ENCODE peak calls at places on chromosomes 2 and 18, in five cellular contexts. K is mesenchymal stem cell, S is IMR-90, Q is mesendoderm, B is H1. G is an unnamed sample.

GRCh38 chr2:164542584-164543021 is 78.7 kb downstream of the GRB14 start:
- DNase-seq in K (peak; percentile 42), S (peak; percentile 15), Q (no peak), B (no peak), G (no peak)

GRCh38 chr2:114218368-114218767 is 224.1 kb upstream of the DPP10 start:
- DNase-seq in K (no peak), S (no peak), Q (peak; percentile 31), B (no peak), G (no peak)

GRCh38 chr2:45570671-45571334 is 40.3 kb downstream of the SRBD1 start:
- DNase-seq in K (peak; percentile 56), S (peak; percentile 32), Q (peak; percentile 39), B (peak; percentile 2), G (no peak)

GRCh38 chr2:148817210-148817708 is 57.8 kb upstream of the KIF5C start:
- DNase-seq in K (peak; percentile 31), S (no peak), Q (no peak), B (no peak), G (no peak)

GRCh38 chr18:33875029-33875428 is 297.0 kb downstream of the ASXL3 start:
- DNase-seq in K (no peak), S (no peak), Q (no peak), B (no peak), G (no peak)

GRCh38 chr2:10709290-10709939 is 12.0 kb upstream of the ATP6V1C2 start:
- DNase-seq in K (no peak), S (no peak), Q (peak; percentile 83), B (peak; percentile 41), G (no peak)

GRCh38 chr2:239768031-239768800 is 256.9 kb downstream of the NDUFA10 start:
- DNase-seq in K (no peak), S (no peak), Q (no peak), B (no peak), G (no peak)

GRCh38 chr2:44817673-44818335 is 123.7 kb upstream of the SIX3 start:
- DNase-seq in K (no peak), S (no peak), Q (no peak), B (no peak), G (no peak)

GRCh38 chr2:207869784-207870778 is 100.4 kb upstream of the FZD5 start:
- DNase-seq in K (peak; percentile 63), S (peak; percentile 83), Q (no peak), B (no peak), G (no peak)

GRCh38 chr18:44229693-44230108 is 451.0 kb upstream of the SETBP1 start:
- DNase-seq in K (peak; percentile 3), S (peak; percentile 1), Q (no peak), B (no peak), G (no peak)

GRCh38 chr18:12308386-12309100 is 502 bp downstream of the TUBB6 start:
- DNase-seq in K (peak; percentile 92), S (peak; percentile 88), Q (peak; percentile 78), B (no peak), G (peak; percentile 63)

GRCh38 chr2:100136310-100136709 is 6.1 kb downstream of the AFF3 start:
- DNase-seq in K (no peak), S (no peak), Q (no peak), B (no peak), G (no peak)

GRCh38 chr18:8890957-8891464 is 185.7 kb downstream of the MTCL1 start:
- DNase-seq in K (peak; percentile 94), S (peak; percentile 97), Q (peak; percentile 99), B (peak; percentile 60), G (peak; percentile 56)

GRCh38 chr2:13056259-13056843 is 339.6 kb downstream of the TRIB2 start:
- DNase-seq in K (peak; percentile 12), S (peak; percentile 7), Q (peak; percentile 11), B (no peak), G (no peak)

GRCh38 chr2:236662231-236663160 is 92.9 kb downstream of the ACKR3 start:
- DNase-seq in K (no peak), S (no peak), Q (no peak), B (no peak), G (no peak)

GRCh38 chr2:58045580-58046334 is 849 bp upstream of the VRK2 start:
- DNase-seq in K (no peak), S (no peak), Q (no peak), B (no peak), G (no peak)

GRCh38 chr2:140601342-140601741 is 1529.5 kb downstream of the LRP1B start:
- DNase-seq in K (no peak), S (no peak), Q (no peak), B (no peak), G (no peak)

GRCh38 chr2:183264890-183265535 is 140.8 kb downstream of the NUP35 start:
- DNase-seq in K (no peak), S (no peak), Q (no peak), B (no peak), G (no peak)

GRCh38 chr2:100137877-100138570 is 4.4 kb downstream of the AFF3 start:
- DNase-seq in K (no peak), S (no peak), Q (no peak), B (no peak), G (no peak)

GRCh38 chr2:12424820-12425219 is 291.9 kb upstream of the TRIB2 start:
- DNase-seq in K (no peak), S (peak; percentile 58), Q (no peak), B (no peak), G (no peak)

GRCh38 chr2:19355416-19355821 is 3.0 kb downstream of the OSR1 start:
- DNase-seq in K (no peak), S (peak; percentile 35), Q (no peak), B (no peak), G (no peak)

GRCh38 chr2:239223029-239223329 is 177.8 kb downstream of the HDAC4 start:
- DNase-seq in K (peak; percentile 84), S (peak; percentile 78), Q (no peak), B (no peak), G (no peak)

GRCh38 chr2:39188958-39189499 is 54.7 kb downstream of the CDKL4 start:
- DNase-seq in K (no peak), S (no peak), Q (no peak), B (no peak), G (no peak)

GRCh38 chr2:173079968-173080860 is 4.6 kb downstream of the MAP3K20 start:
- DNase-seq in K (peak; percentile 91), S (peak; percentile 97), Q (no peak), B (no peak), G (no peak)

GRCh38 chr2:219701847-219702634 is 74.6 kb downstream of the SLC4A3 start:
- DNase-seq in K (peak; percentile 27), S (peak; percentile 56), Q (peak; percentile 64), B (no peak), G (no peak)

GRCh38 chr2:20021405-20022009 is 9.0 kb upstream of the MATN3 start:
- DNase-seq in K (no peak), S (no peak), Q (no peak), B (no peak), G (no peak)

GRCh38 chr2:120403676-120404075 is 57.7 kb downstream of the INHBB start:
- DNase-seq in K (no peak), S (no peak), Q (no peak), B (no peak), G (no peak)

GRCh38 chr18:4040391-4041172 is 414.5 kb downstream of the DLGAP1 start:
- DNase-seq in K (no peak), S (no peak), Q (no peak), B (no peak), G (no peak)

GRCh38 chr18:57775937-57776336 is 27.2 kb downstream of the ATP8B1 start:
- DNase-seq in K (no peak), S (peak; percentile 53), Q (no peak), B (no peak), G (no peak)

GRCh38 chr18:61502472-61502871 is 169.2 kb downstream of the CDH20 start:
- DNase-seq in K (peak; percentile 61), S (peak; percentile 61), Q (peak; percentile 63), B (no peak), G (peak; percentile 51)

DNA sequence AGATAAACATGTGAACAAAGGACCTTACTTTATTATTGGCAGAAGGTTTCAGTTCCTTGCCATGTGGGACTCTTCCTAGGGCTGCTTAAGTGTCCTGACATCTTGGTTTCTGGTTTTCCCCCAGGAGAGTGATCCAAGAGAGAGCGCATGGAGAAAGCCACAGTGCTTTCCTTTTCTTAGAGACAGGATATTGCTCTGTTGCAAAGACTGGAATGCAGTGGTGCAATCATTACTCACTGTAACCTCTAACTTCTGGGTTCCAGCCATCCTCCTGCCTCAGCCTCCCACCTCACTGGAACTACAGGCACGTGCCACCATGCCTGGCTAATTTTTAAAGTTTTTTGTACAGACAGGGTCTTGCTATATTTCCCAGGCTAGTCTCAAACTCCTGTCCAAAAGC is 38.1 kb upstream of the TCF7L1 start:
- DNase-seq in K (peak; percentile 37), S (peak; percentile 39), Q (no peak), B (no peak), G (no peak)
- H4K8ac ChIP-seq in K (no peak overlapping the region), S (no peak overlapping the region), Q (no peak overlapping the region), B (no peak overlapping the region), G (no peak overlapping the region)

GRCh38 chr2:160918909-160919503 is 241.2 kb upstream of the TANK start:
- DNase-seq in K (peak; percentile 50), S (peak; percentile 44), Q (peak; percentile 79), B (peak; percentile 58), G (no peak)

GRCh38 chr2:160920791-160921303 is 239.4 kb upstream of the TANK start:
- DNase-seq in K (peak; percentile 74), S (peak; percentile 95), Q (no peak), B (no peak), G (no peak)

GRCh38 chr2:160921401-160921964 is 238.7 kb upstream of the TANK start:
- DNase-seq in K (no peak), S (no peak), Q (no peak), B (no peak), G (no peak)

GRCh38 chr2:160917850-160918249 is 242.4 kb upstream of the TANK start:
- DNase-seq in K (no peak), S (no peak), Q (no peak), B (no peak), G (no peak)

DNA sequence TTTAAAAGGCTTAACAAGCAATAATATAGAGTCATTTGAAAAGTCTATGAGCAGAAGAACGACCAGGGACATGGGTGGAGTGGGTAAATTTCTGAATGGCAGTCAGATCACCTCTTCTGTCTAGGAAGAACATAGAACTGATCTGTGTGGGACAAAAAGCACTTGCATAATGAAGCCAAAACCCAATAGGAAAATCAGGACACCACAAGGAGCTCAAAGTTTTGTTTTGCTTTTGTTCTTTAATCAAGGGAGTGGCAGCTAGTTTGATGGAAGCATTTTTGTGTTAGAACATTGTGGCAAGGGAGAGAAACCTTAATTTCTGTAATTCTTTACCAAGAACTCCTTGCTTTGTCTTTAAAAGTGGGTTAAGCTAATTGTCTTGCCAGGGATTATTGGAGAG is 240.2 kb upstream of the TANK start:
- DNase-seq in K (no peak), S (no peak), Q (no peak), B (no peak), G (no peak)
- H3K4me3 ChIP-seq in K (no peak overlapping the region), S (no peak overlapping the region), Q (no peak overlapping the region), B (no peak overlapping the region), G (no peak overlapping the region)

GRCh38 chr2:137975280-137976271 is 11.3 kb downstream of the HNMT start:
- DNase-seq in K (no peak), S (no peak), Q (peak; percentile 26), B (no peak), G (no peak)
- H4K8ac ChIP-seq in K (no peak overlapping the region), S (no peak overlapping the region), Q (no peak overlapping the region), B (no peak overlapping the region), G (no peak overlapping the region)

GRCh38 chr2:72924353-72925240 is 7.3 kb downstream of the EMX1 start:
- DNase-seq in K (no peak), S (no peak), Q (peak; percentile 49), B (no peak), G (no peak)
- H3K4me3 ChIP-seq in K (peak overlapping the region; percentile 32), S (no peak overlapping the region), Q (no peak overlapping the region), B (peak overlapping the region; percentile 54), G (no peak overlapping the region)

GRCh38 chr2:154603682-154604081 is 94.8 kb upstream of the KCNJ3 start:
- DNase-seq in K (no peak), S (no peak), Q (peak; percentile 32), B (no peak), G (no peak)
- H4K8ac ChIP-seq in K (no peak overlapping the region), S (no peak overlapping the region), Q (no peak overlapping the region), B (no peak overlapping the region), G (no peak overlapping the region)

G was measured in neuronal stem cell.